ENCODE peak calls at places on chromosomes 7 and 10, in six cellular contexts. O is Calu3, W is GM23338, M is RWPE2, F is adrenal gland, N is endothelial cell. P is an unnamed sample.
A peak's percentile ranks its signal among the peaks of the same experiment; 100 is the strongest.

GRCh38 chr10:6406220-6407033 is 173.6 kb downstream of the PRKCQ start:
- DNase-seq in O (peak; percentile 52), W (peak; percentile 41), M (no peak), F (no peak), N (no peak), P (no peak)

GRCh38 chr7:88452648-88453047 is 146.0 kb upstream of the STEAP4 start:
- DNase-seq in O (no peak), W (no peak), M (no peak), F (no peak), N (no peak), P (no peak)

GRCh38 chr7:22433710-22434460 is 66.1 kb downstream of the STEAP1B start:
- DNase-seq in O (peak; percentile 22), W (peak; percentile 52), M (no peak), F (peak; percentile 64), N (peak; percentile 72), P (no peak)

GRCh38 chr7:132386249-132386681 is 190.0 kb downstream of the PLXNA4 start:
- DNase-seq in O (no peak), W (no peak), M (no peak), F (no peak), N (no peak), P (peak; percentile 21)

GRCh38 chr10:712089-712488 is 22.6 kb upstream of the DIP2C start:
- DNase-seq in O (peak; percentile 26), W (no peak), M (no peak), F (no peak), N (no peak), P (no peak)

GRCh38 chr7:937851-938484 is 16.5 kb downstream of the ADAP1 start:
- DNase-seq in O (no peak), W (no peak), M (peak; percentile 28), F (no peak), N (no peak), P (no peak)

GRCh38 chr10:74289956-74290355 is 138.9 kb downstream of the ADK start:
- DNase-seq in O (no peak), W (no peak), M (no peak), F (no peak), N (no peak), P (no peak)

GRCh38 chr10:44259090-44259874 is 125.6 kb downstream of the CXCL12 start:
- DNase-seq in O (no peak), W (no peak), M (no peak), F (no peak), N (no peak), P (no peak)

GRCh38 chr7:47026733-47027450 is 555.0 kb downstream of the TNS3 start:
- DNase-seq in O (no peak), W (no peak), M (no peak), F (no peak), N (no peak), P (no peak)

GRCh38 chr7:143217806-143218205 is 4.0 kb upstream of the TAS2R40 start:
- DNase-seq in O (no peak), W (no peak), M (no peak), F (no peak), N (no peak), P (no peak)

GRCh38 chr7:29208410-29209250 is 14.1 kb downstream of the CHN2 start:
- DNase-seq in O (peak; percentile 73), W (no peak), M (no peak), F (no peak), N (no peak), P (no peak)

GRCh38 chr10:131238669-131239280 is 72.7 kb downstream of the TCERG1L start:
- DNase-seq in O (no peak), W (no peak), M (peak; percentile 18), F (no peak), N (no peak), P (no peak)

GRCh38 chr7:112143567-112143966 is 62.6 kb downstream of the DOCK4 start:
- DNase-seq in O (no peak), W (no peak), M (no peak), F (no peak), N (no peak), P (no peak)

GRCh38 chr7:22613466-22613865 is 113.5 kb upstream of the STEAP1B start:
- DNase-seq in O (no peak), W (no peak), M (no peak), F (no peak), N (no peak), P (no peak)

GRCh38 chr7:154451480-154452457 is 399.6 kb downstream of the DPP6 start:
- DNase-seq in O (no peak), W (no peak), M (no peak), F (no peak), N (no peak), P (no peak)

GRCh38 chr10:50469778-50470193 is 154.0 kb downstream of the SGMS1 start:
- DNase-seq in O (no peak), W (no peak), M (no peak), F (no peak), N (no peak), P (no peak)

GRCh38 chr10:72069751-72070501 is 18.4 kb downstream of the SPOCK2 start:
- DNase-seq in O (peak; percentile 37), W (peak; percentile 66), M (no peak), F (no peak), N (no peak), P (peak; percentile 36)

GRCh38 chr7:15755061-15755460 is 68.6 kb upstream of the MEOX2 start:
- DNase-seq in O (no peak), W (no peak), M (no peak), F (no peak), N (no peak), P (no peak)

GRCh38 chr7:150415161-150416160 is 35.0 kb upstream of the GIMAP8 start:
- DNase-seq in O (no peak), W (no peak), M (no peak), F (no peak), N (no peak), P (no peak)

GRCh38 chr7:98662289-98662688 is 45.2 kb downstream of the NPTX2 start:
- DNase-seq in O (no peak), W (no peak), M (no peak), F (no peak), N (no peak), P (no peak)

GRCh38 chr10:26437637-26438461 is at the start of gene APBB1IP:
- DNase-seq in O (peak; percentile 23), W (peak; percentile 71), M (no peak), F (peak; percentile 74), N (peak; percentile 20), P (peak; percentile 10)

DNA sequence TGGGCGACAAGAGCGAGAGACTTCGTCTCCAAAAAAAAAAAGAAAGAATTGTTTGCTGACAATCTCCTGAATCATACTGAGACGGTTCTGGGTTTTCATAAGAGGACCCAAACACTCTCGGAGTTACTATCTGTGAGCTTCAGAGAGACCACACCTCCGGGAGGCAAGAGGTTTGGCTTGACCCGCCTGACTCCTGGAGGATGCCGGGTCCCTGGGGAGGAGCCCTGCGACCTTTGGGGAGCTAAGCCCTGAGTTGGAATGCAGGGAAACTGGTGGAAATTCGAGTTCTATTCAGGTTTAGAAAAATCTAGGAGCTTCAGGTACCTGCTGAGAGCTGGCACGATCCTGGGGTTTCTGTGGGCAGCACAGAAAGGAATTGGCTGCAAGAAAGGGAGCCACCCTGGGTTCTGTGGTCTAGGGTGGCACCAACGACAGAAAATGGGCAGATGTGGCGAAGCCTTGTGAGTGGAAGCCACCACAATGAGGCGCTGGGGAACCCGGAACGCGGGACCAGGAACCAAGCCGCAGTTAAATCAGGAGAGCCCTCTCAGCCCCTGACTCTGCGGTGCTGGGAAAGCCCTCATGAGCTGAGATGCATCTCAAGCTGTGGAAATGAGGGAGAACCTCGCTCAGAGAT is 21.9 kb upstream of the GATAD1 start:
- DNase-seq in O (peak; percentile 43), W (peak; percentile 62), M (no peak), F (no peak), N (no peak), P (peak; percentile 24)
- TF ChIP-seq CTCF in O (no peak), W (peak; percentile 56), M (no peak), F (no peak), N (no peak), P (no peak)

GRCh38 chr7:51367614-51367968 is 51.0 kb upstream of the COBL start:
- DNase-seq in O (no peak), W (no peak), M (no peak), F (no peak), N (no peak), P (no peak)

GRCh38 chr7:51366172-51366728 is 49.6 kb upstream of the COBL start:
- DNase-seq in O (no peak), W (no peak), M (no peak), F (no peak), N (no peak), P (no peak)

GRCh38 chr7:51369746-51370145 is 53.1 kb upstream of the COBL start:
- DNase-seq in O (peak; percentile 56), W (peak; percentile 60), M (no peak), F (no peak), N (peak; percentile 28), P (no peak)

DNA sequence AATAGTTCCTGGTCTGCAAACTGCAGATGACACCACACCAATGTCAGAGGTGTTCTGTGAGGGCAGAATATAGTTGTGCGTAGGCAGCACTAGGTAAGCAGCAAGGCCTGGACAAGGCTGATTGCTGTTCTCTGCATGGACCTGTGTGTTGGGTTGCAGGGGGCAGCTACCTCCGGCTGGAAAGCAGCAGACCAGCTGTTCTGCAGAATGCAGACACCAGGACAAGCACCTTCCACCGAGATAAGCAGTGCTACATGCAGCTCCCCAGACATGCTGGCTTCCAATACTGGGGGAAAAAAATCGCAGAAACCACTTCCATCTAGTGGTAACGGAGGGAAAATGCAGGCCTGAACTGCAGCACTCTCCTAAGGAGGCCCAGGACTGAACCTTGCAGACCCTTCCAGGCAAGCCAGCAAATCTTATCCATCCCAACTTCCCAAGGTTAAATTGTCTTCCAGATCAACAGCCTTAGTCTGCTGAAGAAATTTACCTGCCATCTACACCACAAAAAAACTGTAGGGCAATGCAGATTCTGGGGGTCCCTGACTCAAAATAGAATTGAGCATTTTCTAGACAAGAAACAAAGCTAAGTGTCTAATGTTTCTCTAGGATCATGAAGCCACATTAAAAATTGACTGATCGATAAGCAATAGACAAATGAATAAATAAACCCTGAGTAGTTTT is 50.5 kb upstream of the COBL start:
- DNase-seq in O (peak; percentile 76), W (peak; percentile 91), M (no peak), F (no peak), N (peak; percentile 60), P (peak; percentile 48)
- TF ChIP-seq CTCF in O (peak; percentile 90), W (peak; percentile 93), M (peak; percentile 71), F (peak; percentile 69), N (peak; percentile 77), P (peak; percentile 70)

DNA sequence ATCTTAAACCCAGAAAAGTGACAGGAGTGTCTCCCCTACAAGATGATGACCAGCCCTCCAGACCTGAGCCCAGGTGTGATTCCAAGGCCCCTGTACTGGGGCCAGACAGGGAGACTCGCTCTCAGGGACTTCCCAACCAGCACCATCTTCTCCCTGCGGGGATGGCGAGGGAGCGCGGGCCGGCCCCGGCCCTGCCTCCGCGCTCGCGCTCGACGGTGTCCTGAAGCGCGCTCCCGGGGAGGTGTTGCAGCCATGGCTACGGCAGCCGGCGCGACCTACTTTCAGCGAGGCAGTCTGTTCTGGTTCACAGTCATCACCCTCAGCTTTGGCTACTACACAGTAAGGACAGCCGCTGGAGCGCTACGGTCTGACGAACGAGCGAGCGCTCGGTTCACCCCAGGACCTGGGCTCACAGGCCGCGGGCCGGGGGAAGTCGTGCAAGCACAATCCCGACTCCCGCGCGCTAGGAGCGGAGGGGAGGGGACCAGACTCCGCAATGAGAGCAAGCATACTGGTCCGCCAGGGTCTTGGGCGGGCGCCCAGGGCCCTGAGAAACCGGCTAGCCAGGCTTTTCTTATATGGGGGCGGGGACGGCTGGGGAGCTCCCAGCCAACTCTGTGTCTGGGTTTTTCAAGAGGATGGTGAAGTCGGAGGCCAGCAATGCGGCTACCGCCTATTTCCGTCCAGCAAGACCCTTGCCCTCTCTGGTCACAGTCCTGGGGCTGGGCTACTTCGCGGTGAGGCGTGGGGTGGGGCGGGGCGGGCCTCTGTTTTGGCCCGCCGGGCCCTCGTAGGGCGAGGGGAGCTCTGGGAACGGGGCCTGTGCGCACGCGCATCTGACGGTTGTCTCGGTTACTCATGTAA is at the start of gene TMEM254:
- DNase-seq in O (peak; percentile 94), W (peak; percentile 94), M (peak; percentile 83), F (peak; percentile 93), N (peak; percentile 90), P (peak; percentile 90)
- TF ChIP-seq CTCF in O (no peak), W (no peak), M (no peak), F (no peak), N (no peak), P (no peak)

GRCh38 chr10:4541292-4541691 is 284.7 kb upstream of the AKR1E2 start:
- DNase-seq in O (peak; percentile 53), W (no peak), M (peak; percentile 68), F (peak; percentile 15), N (no peak), P (no peak)
- TF ChIP-seq CTCF in O (no peak), W (no peak), M (peak; percentile 47), F (no peak), N (no peak), P (no peak)

P was measured in nephron progenitor cell.